ENCODE peak calls at places on chromosome 5, in ten cellular contexts. One of them, this sample, is unnamed.

GRCh38 chr5:66596791-66597757 is 881 bp downstream of the MAST4 start:
- DNase-seq in GM12891: peak
- DNase-seq in CD8-positive, alpha-beta T cell: no peak
- DNase-seq in ecto neural progenitor cell: peak
- DNase-seq in HT-29: no peak
- DNase-seq in fibroblast of the conjunctiva: no peak
- DNase-seq in HuH-7.5: peak
- DNase-seq in stimulated activated CD4-positive, alpha-beta T cell treated with anti-CD3 and anti-CD28 coated beads, Interleukin-1b, Interleukin-23, amount 100 ng/mL, for 24 hours: no peak
- DNase-seq in Calu3: peak
- DNase-seq in C1 segment of cervical spinal cord: no peak
- DNase-seq in this sample: no peak

GRCh38 chr5:103657301-103657700 is 94.7 kb upstream of the NUDT12 start:
- DNase-seq in GM12891: no peak
- DNase-seq in CD8-positive, alpha-beta T cell: no peak
- DNase-seq in ecto neural progenitor cell: no peak
- DNase-seq in HT-29: no peak
- DNase-seq in fibroblast of the conjunctiva: no peak
- DNase-seq in HuH-7.5: no peak
- DNase-seq in stimulated activated CD4-positive, alpha-beta T cell treated with anti-CD3 and anti-CD28 coated beads, Interleukin-1b, Interleukin-23, amount 100 ng/mL, for 24 hours: no peak
- DNase-seq in Calu3: no peak
- DNase-seq in C1 segment of cervical spinal cord: no peak
- DNase-seq in this sample: no peak

GRCh38 chr5:99379187-99379586 is 450.4 kb upstream of the CHD1 start:
- DNase-seq in GM12891: no peak
- DNase-seq in CD8-positive, alpha-beta T cell: no peak
- DNase-seq in ecto neural progenitor cell: no peak
- DNase-seq in HT-29: no peak
- DNase-seq in fibroblast of the conjunctiva: no peak
- DNase-seq in HuH-7.5: no peak
- DNase-seq in stimulated activated CD4-positive, alpha-beta T cell treated with anti-CD3 and anti-CD28 coated beads, Interleukin-1b, Interleukin-23, amount 100 ng/mL, for 24 hours: no peak
- DNase-seq in Calu3: no peak
- DNase-seq in C1 segment of cervical spinal cord: no peak
- DNase-seq in this sample: no peak

GRCh38 chr5:120778491-120779293 is 314.6 kb downstream of the PRR16 start:
- DNase-seq in GM12891: no peak
- DNase-seq in CD8-positive, alpha-beta T cell: no peak
- DNase-seq in ecto neural progenitor cell: no peak
- DNase-seq in HT-29: no peak
- DNase-seq in fibroblast of the conjunctiva: no peak
- DNase-seq in HuH-7.5: no peak
- DNase-seq in stimulated activated CD4-positive, alpha-beta T cell treated with anti-CD3 and anti-CD28 coated beads, Interleukin-1b, Interleukin-23, amount 100 ng/mL, for 24 hours: no peak
- DNase-seq in Calu3: no peak
- DNase-seq in C1 segment of cervical spinal cord: no peak
- DNase-seq in this sample: no peak

GRCh38 chr5:67156976-67157583 is 39.5 kb downstream of the CD180 start:
- DNase-seq in GM12891: peak
- DNase-seq in CD8-positive, alpha-beta T cell: peak
- DNase-seq in ecto neural progenitor cell: no peak
- DNase-seq in HT-29: peak
- DNase-seq in fibroblast of the conjunctiva: peak
- DNase-seq in HuH-7.5: no peak
- DNase-seq in stimulated activated CD4-positive, alpha-beta T cell treated with anti-CD3 and anti-CD28 coated beads, Interleukin-1b, Interleukin-23, amount 100 ng/mL, for 24 hours: no peak
- DNase-seq in Calu3: peak
- DNase-seq in C1 segment of cervical spinal cord: no peak
- DNase-seq in this sample: no peak

GRCh38 chr5:167822241-167822640 is 469.2 kb upstream of the WWC1 start:
- DNase-seq in GM12891: no peak
- DNase-seq in CD8-positive, alpha-beta T cell: no peak
- DNase-seq in ecto neural progenitor cell: no peak
- DNase-seq in HT-29: no peak
- DNase-seq in fibroblast of the conjunctiva: no peak
- DNase-seq in HuH-7.5: no peak
- DNase-seq in stimulated activated CD4-positive, alpha-beta T cell treated with anti-CD3 and anti-CD28 coated beads, Interleukin-1b, Interleukin-23, amount 100 ng/mL, for 24 hours: no peak
- DNase-seq in Calu3: no peak
- DNase-seq in C1 segment of cervical spinal cord: no peak
- DNase-seq in this sample: no peak

GRCh38 chr5:38540348-38540747 is 16.1 kb downstream of the LIFR start:
- DNase-seq in GM12891: no peak
- DNase-seq in CD8-positive, alpha-beta T cell: no peak
- DNase-seq in ecto neural progenitor cell: no peak
- DNase-seq in HT-29: no peak
- DNase-seq in fibroblast of the conjunctiva: no peak
- DNase-seq in HuH-7.5: no peak
- DNase-seq in stimulated activated CD4-positive, alpha-beta T cell treated with anti-CD3 and anti-CD28 coated beads, Interleukin-1b, Interleukin-23, amount 100 ng/mL, for 24 hours: no peak
- DNase-seq in Calu3: no peak
- DNase-seq in C1 segment of cervical spinal cord: peak
- DNase-seq in this sample: no peak

GRCh38 chr5:146378981-146379380 is 40.3 kb downstream of the POU4F3 start:
- DNase-seq in GM12891: no peak
- DNase-seq in CD8-positive, alpha-beta T cell: no peak
- DNase-seq in ecto neural progenitor cell: no peak
- DNase-seq in HT-29: no peak
- DNase-seq in fibroblast of the conjunctiva: no peak
- DNase-seq in HuH-7.5: no peak
- DNase-seq in stimulated activated CD4-positive, alpha-beta T cell treated with anti-CD3 and anti-CD28 coated beads, Interleukin-1b, Interleukin-23, amount 100 ng/mL, for 24 hours: no peak
- DNase-seq in Calu3: no peak
- DNase-seq in C1 segment of cervical spinal cord: no peak
- DNase-seq in this sample: no peak

GRCh38 chr5:175466700-175467318 is 11.6 kb upstream of the SFXN1 start:
- DNase-seq in GM12891: no peak
- DNase-seq in CD8-positive, alpha-beta T cell: no peak
- DNase-seq in ecto neural progenitor cell: no peak
- DNase-seq in HT-29: no peak
- DNase-seq in fibroblast of the conjunctiva: no peak
- DNase-seq in HuH-7.5: no peak
- DNase-seq in stimulated activated CD4-positive, alpha-beta T cell treated with anti-CD3 and anti-CD28 coated beads, Interleukin-1b, Interleukin-23, amount 100 ng/mL, for 24 hours: no peak
- DNase-seq in Calu3: no peak
- DNase-seq in C1 segment of cervical spinal cord: no peak
- DNase-seq in this sample: no peak

GRCh38 chr5:65391591-65391990 is 90.1 kb downstream of the ADAMTS6 start:
- DNase-seq in GM12891: no peak
- DNase-seq in CD8-positive, alpha-beta T cell: no peak
- DNase-seq in ecto neural progenitor cell: no peak
- DNase-seq in HT-29: no peak
- DNase-seq in fibroblast of the conjunctiva: no peak
- DNase-seq in HuH-7.5: no peak
- DNase-seq in stimulated activated CD4-positive, alpha-beta T cell treated with anti-CD3 and anti-CD28 coated beads, Interleukin-1b, Interleukin-23, amount 100 ng/mL, for 24 hours: no peak
- DNase-seq in Calu3: no peak
- DNase-seq in C1 segment of cervical spinal cord: no peak
- DNase-seq in this sample: no peak

GRCh38 chr5:150644496-150644895 is 4.0 kb downstream of the SYNPO start:
- DNase-seq in GM12891: no peak
- DNase-seq in CD8-positive, alpha-beta T cell: no peak
- DNase-seq in ecto neural progenitor cell: no peak
- DNase-seq in HT-29: peak
- DNase-seq in fibroblast of the conjunctiva: no peak
- DNase-seq in HuH-7.5: no peak
- DNase-seq in stimulated activated CD4-positive, alpha-beta T cell treated with anti-CD3 and anti-CD28 coated beads, Interleukin-1b, Interleukin-23, amount 100 ng/mL, for 24 hours: no peak
- DNase-seq in Calu3: no peak
- DNase-seq in C1 segment of cervical spinal cord: no peak
- DNase-seq in this sample: no peak

GRCh38 chr5:55853271-55853670 is 2.1 kb downstream of the IL31RA start:
- DNase-seq in GM12891: no peak
- DNase-seq in CD8-positive, alpha-beta T cell: no peak
- DNase-seq in ecto neural progenitor cell: no peak
- DNase-seq in HT-29: no peak
- DNase-seq in fibroblast of the conjunctiva: no peak
- DNase-seq in HuH-7.5: no peak
- DNase-seq in stimulated activated CD4-positive, alpha-beta T cell treated with anti-CD3 and anti-CD28 coated beads, Interleukin-1b, Interleukin-23, amount 100 ng/mL, for 24 hours: no peak
- DNase-seq in Calu3: no peak
- DNase-seq in C1 segment of cervical spinal cord: no peak
- DNase-seq in this sample: no peak

GRCh38 chr5:149749481-149750365 is 19.6 kb downstream of the PPARGC1B start:
- DNase-seq in GM12891: no peak
- DNase-seq in CD8-positive, alpha-beta T cell: no peak
- DNase-seq in ecto neural progenitor cell: no peak
- DNase-seq in HT-29: no peak
- DNase-seq in fibroblast of the conjunctiva: no peak
- DNase-seq in HuH-7.5: no peak
- DNase-seq in stimulated activated CD4-positive, alpha-beta T cell treated with anti-CD3 and anti-CD28 coated beads, Interleukin-1b, Interleukin-23, amount 100 ng/mL, for 24 hours: no peak
- DNase-seq in Calu3: no peak
- DNase-seq in C1 segment of cervical spinal cord: no peak
- DNase-seq in this sample: no peak

GRCh38 chr5:97019435-97020117 is 83.7 kb downstream of the LNPEP start:
- DNase-seq in GM12891: no peak
- DNase-seq in CD8-positive, alpha-beta T cell: no peak
- DNase-seq in ecto neural progenitor cell: no peak
- DNase-seq in HT-29: no peak
- DNase-seq in fibroblast of the conjunctiva: no peak
- DNase-seq in HuH-7.5: no peak
- DNase-seq in stimulated activated CD4-positive, alpha-beta T cell treated with anti-CD3 and anti-CD28 coated beads, Interleukin-1b, Interleukin-23, amount 100 ng/mL, for 24 hours: no peak
- DNase-seq in Calu3: no peak
- DNase-seq in C1 segment of cervical spinal cord: no peak
- DNase-seq in this sample: no peak

GRCh38 chr5:23506329-23507236 is 826 bp upstream of the PRDM9 start:
- DNase-seq in GM12891: no peak
- DNase-seq in CD8-positive, alpha-beta T cell: no peak
- DNase-seq in ecto neural progenitor cell: peak
- DNase-seq in HT-29: peak
- DNase-seq in fibroblast of the conjunctiva: peak
- DNase-seq in HuH-7.5: peak
- DNase-seq in stimulated activated CD4-positive, alpha-beta T cell treated with anti-CD3 and anti-CD28 coated beads, Interleukin-1b, Interleukin-23, amount 100 ng/mL, for 24 hours: no peak
- DNase-seq in Calu3: no peak
- DNase-seq in C1 segment of cervical spinal cord: no peak
- DNase-seq in this sample: no peak

GRCh38 chr5:64003966-64004365 is 41.7 kb upstream of the HTR1A start:
- DNase-seq in GM12891: no peak
- DNase-seq in CD8-positive, alpha-beta T cell: no peak
- DNase-seq in ecto neural progenitor cell: no peak
- DNase-seq in HT-29: no peak
- DNase-seq in fibroblast of the conjunctiva: no peak
- DNase-seq in HuH-7.5: no peak
- DNase-seq in stimulated activated CD4-positive, alpha-beta T cell treated with anti-CD3 and anti-CD28 coated beads, Interleukin-1b, Interleukin-23, amount 100 ng/mL, for 24 hours: no peak
- DNase-seq in Calu3: no peak
- DNase-seq in C1 segment of cervical spinal cord: no peak
- DNase-seq in this sample: no peak

GRCh38 chr5:142841511-142842255 is 71.5 kb downstream of the ARHGAP26 start:
- DNase-seq in GM12891: no peak
- DNase-seq in CD8-positive, alpha-beta T cell: no peak
- DNase-seq in ecto neural progenitor cell: peak
- DNase-seq in HT-29: no peak
- DNase-seq in fibroblast of the conjunctiva: peak
- DNase-seq in HuH-7.5: no peak
- DNase-seq in stimulated activated CD4-positive, alpha-beta T cell treated with anti-CD3 and anti-CD28 coated beads, Interleukin-1b, Interleukin-23, amount 100 ng/mL, for 24 hours: no peak
- DNase-seq in Calu3: no peak
- DNase-seq in C1 segment of cervical spinal cord: no peak
- DNase-seq in this sample: no peak